ENCODE peak calls at places on chromosomes 12 and 14, in seven cellular contexts. W, T, O, Q, N, K and U are unnamed samples.

GRCh38 chr12:113261847-113262470 is 40.7 kb downstream of the TPCN1 start:
- DNase-seq in Q (peak), T (peak), K (peak), O (no peak), W (no peak), N (no peak), U (no peak)

GRCh38 chr14:49975286-49975685 is 82.4 kb downstream of the ARF6 start:
- DNase-seq in T (peak), O (peak), Q (no peak), K (no peak), N (peak), W (no peak), U (peak)

GRCh38 chr12:122097641-122098364 is 19.2 kb downstream of the MLXIP start:
- DNase-seq in T (peak), W (peak), N (no peak), Q (no peak), O (peak), K (no peak), U (no peak)

GRCh38 chr14:21024668-21025373 is at the start of gene NDRG2:
- DNase-seq in N (no peak), T (no peak), Q (no peak), W (peak), O (peak), K (peak), U (no peak)

GRCh38 chr12:89525824-89526770 is at the start of gene POC1B:
- DNase-seq in Q (peak), N (peak), O (peak), W (peak), T (peak), K (peak), U (peak)

GRCh38 chr12:77932216-77932615 is 101.5 kb downstream of the NAV3 start:
- DNase-seq in K (no peak), T (no peak), O (no peak), N (no peak), W (no peak), Q (no peak), U (no peak)

GRCh38 chr14:61615743-61616523 is 79.4 kb upstream of the HIF1A start:
- DNase-seq in K (no peak), O (no peak), Q (no peak), W (no peak), N (no peak), T (no peak), U (no peak)

GRCh38 chr14:103909531-103910261 is 18.6 kb upstream of the TDRD9 start:
- DNase-seq in N (no peak), Q (no peak), W (no peak), T (no peak), K (no peak), O (no peak), U (no peak)

GRCh38 chr14:99576304-99576703 is 27.7 kb downstream of the CCDC85C start:
- DNase-seq in K (no peak), Q (no peak), W (no peak), O (no peak), T (no peak), N (no peak), U (no peak)

GRCh38 chr14:49950275-49951250 is 57.7 kb downstream of the ARF6 start:
- DNase-seq in K (no peak), W (peak), T (no peak), N (no peak), O (no peak), Q (no peak), U (no peak)

GRCh38 chr12:130715996-130716917 is at the start of gene RIMBP2:
- DNase-seq in W (no peak), N (peak), Q (no peak), T (peak), O (peak), K (peak), U (no peak)

GRCh38 chr14:28254768-28255167 is 511.8 kb upstream of the FOXG1 start:
- DNase-seq in W (no peak), K (no peak), N (no peak), O (no peak), Q (no peak), T (no peak), U (no peak)

GRCh38 chr12:122306407-122306806 is 40.1 kb upstream of the VPS33A start:
- DNase-seq in Q (no peak), W (no peak), K (no peak), O (no peak), N (no peak), T (no peak), U (no peak)

GRCh38 chr12:132084681-132085635 is 59.2 kb downstream of the DDX51 start:
- DNase-seq in W (peak), N (no peak), O (peak), K (peak), T (peak), Q (no peak), U (peak)

GRCh38 chr12:53998174-53998899 is 1.6 kb upstream of the HOXC9 start:
- DNase-seq in N (no peak), W (no peak), O (no peak), Q (no peak), T (no peak), K (no peak), U (no peak)

GRCh38 chr12:53997324-53998173 is 2.4 kb upstream of the HOXC9 start:
- DNase-seq in Q (no peak), N (no peak), K (no peak), W (no peak), O (no peak), T (no peak), U (no peak)

GRCh38 chr12:54000105-54000773 is at the start of gene HOXC9:
- DNase-seq in W (no peak), K (no peak), N (no peak), O (no peak), T (no peak), Q (no peak), U (no peak)

GRCh38 chr12:53999596-54000104 is 311 bp upstream of the HOXC9 start:
- DNase-seq in K (no peak), T (peak), W (no peak), O (no peak), N (no peak), Q (no peak), U (no peak)

DNA sequence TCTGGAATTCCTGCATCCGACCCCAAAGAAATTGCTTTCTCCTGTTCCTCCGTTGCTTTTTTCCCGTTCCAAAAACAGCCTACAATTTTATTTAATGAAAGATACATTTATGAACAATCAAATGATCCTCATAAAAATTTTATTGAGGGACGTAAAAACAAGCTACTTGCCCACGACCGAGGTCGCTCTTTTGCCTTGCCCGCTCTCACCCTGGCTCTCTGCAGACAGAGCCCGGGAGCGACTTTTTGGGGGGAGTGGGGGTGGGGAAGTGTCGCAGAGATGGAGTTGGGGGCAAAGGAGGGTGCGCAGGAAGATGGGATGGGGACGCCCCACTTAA is 1.1 kb upstream of the HOXC9 start:
- DNase-seq in T (no peak), Q (no peak), O (no peak), N (no peak), K (no peak), W (no peak), U (no peak)
- H3K4me3 ChIP-seq in T (no peak), Q (no peak), O (no peak), N (no peak), K (no peak), W (no peak), U (no peak)

GRCh38 chr14:79627058-79627457 is 584.2 kb downstream of the DIO2 start:
- DNase-seq in K (no peak), N (no peak), W (no peak), T (no peak), Q (no peak), O (no peak), U (no peak)
- TF ChIP-seq CTCF in K (no peak), N (no peak), W (no peak), T (no peak), Q (no peak), O (no peak), U (no peak)

GRCh38 chr12:4275869-4276253 is 2.3 kb downstream of the CCND2 start:
- DNase-seq in T (no peak), K (no peak), Q (no peak), N (no peak), O (no peak), W (peak), U (no peak)
- H3K4me3 ChIP-seq in T (peak), K (no peak), Q (peak), N (no peak), O (peak), W (peak), U (peak)

DNA sequence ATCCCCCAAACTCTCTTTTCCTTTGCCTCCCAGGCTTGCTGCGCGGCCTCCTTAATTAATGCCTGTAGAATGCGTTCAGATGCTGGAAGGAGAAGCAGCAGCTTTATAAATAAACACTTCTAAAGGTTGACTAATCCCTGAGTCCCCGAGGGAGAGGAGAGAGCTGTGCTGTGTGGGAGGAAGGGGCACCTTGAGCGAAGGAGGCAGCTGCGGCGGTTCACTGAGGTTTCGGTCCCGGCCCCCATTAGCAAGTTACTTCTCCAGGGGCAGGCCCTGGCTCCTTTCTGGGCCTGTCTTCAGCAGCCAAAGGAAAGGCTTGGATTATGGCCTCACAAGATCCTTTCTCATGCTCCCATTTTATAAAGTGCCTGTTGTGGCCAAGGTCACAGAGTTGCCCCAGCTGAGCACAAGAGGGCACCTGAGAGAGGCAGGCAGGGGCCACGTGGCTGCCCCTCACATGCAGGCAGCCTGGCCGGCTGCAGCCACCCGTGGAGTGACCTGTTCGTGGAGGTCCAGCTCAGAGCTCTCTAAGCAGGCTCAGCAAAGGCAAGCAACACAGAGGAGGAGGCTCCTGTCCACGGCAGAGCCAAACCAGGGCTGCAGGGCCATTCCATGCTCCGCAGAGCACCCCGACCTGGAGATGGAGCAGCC is 15.0 kb upstream of the CACNA2D4 start:
- DNase-seq in K (no peak), N (no peak), W (peak), Q (no peak), T (peak), O (no peak), U (peak)
- TF ChIP-seq CTCF in K (no peak), N (no peak), W (no peak), Q (peak), T (no peak), O (no peak), U (no peak)

GRCh38 chr12:74957231-74957630 is 252.4 kb downstream of the KCNC2 start:
- DNase-seq in W (no peak), Q (no peak), K (no peak), N (no peak), O (no peak), T (no peak), U (no peak)
- H3K4me3 ChIP-seq in W (no peak), Q (no peak), K (no peak), N (no peak), O (no peak), T (no peak), U (no peak)